ENCODE peak calls at places on chromosome 16, in six cellular contexts. H is CD8-positive, alpha-beta T cell; G is stimulated activated CD4-positive, alpha-beta T cell treated with anti-CD3 and anti-CD28 coated beads, Interleukin-4, amount 100 ng/mL, for 4 hours; K is stimulated activated naive CD8-positive, alpha-beta T cell treated with anti-CD3 and anti-CD28 coated beads, Interleukin-15, amount 100 ng/mL, for 72 hours; Z is HCEC 1CT; U is RWPE1. A is an unnamed sample.

GRCh38 chr16:48574148-48574547 is 35.8 kb downstream of the N4BP1 start:
- DNase-seq in H (no peak), G (no peak), K (no peak), Z (no peak), U (no peak), A (no peak)

GRCh38 chr16:64428463-64428862 is 693.4 kb downstream of the CDH11 start:
- DNase-seq in H (no peak), G (no peak), K (no peak), Z (peak), U (peak), A (no peak)

GRCh38 chr16:53600076-53600475 is 97.1 kb upstream of the AKTIP start:
- DNase-seq in H (no peak), G (no peak), K (no peak), Z (no peak), U (no peak), A (no peak)

GRCh38 chr16:72033437-72033836 is 20.9 kb upstream of the HP start:
- DNase-seq in H (no peak), G (no peak), K (no peak), Z (no peak), U (no peak), A (no peak)

GRCh38 chr16:35391328-35391727 is 1931.9 kb downstream of the TP53TG3F start:
- DNase-seq in H (no peak), G (no peak), K (peak), Z (no peak), U (no peak), A (peak)

GRCh38 chr16:6636457-6636856 is 696.2 kb upstream of the RBFOX1 start:
- DNase-seq in H (no peak), G (no peak), K (no peak), Z (no peak), U (no peak), A (no peak)

GRCh38 chr16:719815-720506 is 985 bp upstream of the ANTKMT start:
- DNase-seq in H (peak), G (no peak), K (no peak), Z (no peak), U (no peak), A (no peak)

GRCh38 chr16:3358884-3359283 is 3.2 kb downstream of the OR2C1 start:
- DNase-seq in H (no peak), G (no peak), K (no peak), Z (no peak), U (no peak), A (no peak)

GRCh38 chr16:47110939-47111338 is 32.8 kb downstream of the NETO2 start:
- DNase-seq in H (no peak), G (no peak), K (no peak), Z (peak), U (no peak), A (no peak)

GRCh38 chr16:64615647-64616280 is 506.1 kb downstream of the CDH11 start:
- DNase-seq in H (no peak), G (no peak), K (no peak), Z (no peak), U (no peak), A (no peak)

GRCh38 chr16:19595043-19595767 is 39.7 kb downstream of the VPS35L start:
- DNase-seq in H (no peak), G (no peak), K (no peak), Z (peak), U (peak), A (no peak)

GRCh38 chr16:50160495-50161164 is 7.5 kb downstream of the TENT4B start:
- DNase-seq in H (no peak), G (no peak), K (no peak), Z (peak), U (no peak), A (no peak)

GRCh38 chr16:85983606-85984005 is 84.6 kb downstream of the IRF8 start:
- DNase-seq in H (no peak), G (no peak), K (no peak), Z (no peak), U (no peak), A (no peak)

GRCh38 chr16:47358816-47359215 is 102.0 kb downstream of the ITFG1 start:
- DNase-seq in H (no peak), G (no peak), K (no peak), Z (peak), U (peak), A (peak)

GRCh38 chr16:1535391-1536291 is 2.2 kb downstream of the TMEM204 start:
- DNase-seq in H (peak), G (no peak), K (no peak), Z (no peak), U (no peak), A (no peak)

GRCh38 chr16:68782198-68783174 is 45.4 kb downstream of the CDH1 start:
- DNase-seq in H (no peak), G (no peak), K (no peak), Z (no peak), U (no peak), A (no peak)

GRCh38 chr16:68733570-68733969 is 3.5 kb upstream of the CDH1 start:
- DNase-seq in H (no peak), G (no peak), K (no peak), Z (no peak), U (no peak), A (no peak)

GRCh38 chr16:88461291-88462269 is 8.5 kb downstream of the ZFPM1 start:
- DNase-seq in H (no peak), G (no peak), K (no peak), Z (no peak), U (no peak), A (no peak)

GRCh38 chr16:54239441-54239840 is 47.1 kb downstream of the IRX3 start:
- DNase-seq in H (no peak), G (no peak), K (no peak), Z (no peak), U (no peak), A (no peak)

GRCh38 chr16:82043680-82044584 is 8.9 kb downstream of the HSD17B2 start:
- DNase-seq in H (no peak), G (no peak), K (no peak), Z (peak), U (peak), A (no peak)

GRCh38 chr16:80899804-80900592 is 95.6 kb upstream of the CDYL2 start:
- DNase-seq in H (no peak), G (no peak), K (no peak), Z (peak), U (no peak), A (no peak)

GRCh38 chr16:64864232-64864803 is 257.5 kb downstream of the CDH11 start:
- DNase-seq in H (no peak), G (no peak), K (no peak), Z (peak), U (peak), A (no peak)

GRCh38 chr16:87236516-87237115 is 80.6 kb downstream of the C16orf95 start:
- DNase-seq in H (no peak), G (no peak), K (no peak), Z (no peak), U (no peak), A (no peak)

GRCh38 chr16:53156516-53156915 is 101.7 kb downstream of the CHD9 start:
- DNase-seq in H (no peak), G (no peak), K (no peak), Z (no peak), U (no peak), A (no peak)

GRCh38 chr16:10879681-10880589 is 2.9 kb downstream of the CIITA start:
- DNase-seq in H (no peak), G (no peak), K (no peak), Z (no peak), U (no peak), A (no peak)

GRCh38 chr16:54056921-54057320 is 229.7 kb downstream of the IRX3 start:
- DNase-seq in H (no peak), G (no peak), K (no peak), Z (no peak), U (no peak), A (no peak)

GRCh38 chr16:72832640-72833039 is 215.3 kb downstream of the ZFHX3 start:
- DNase-seq in H (peak), G (peak), K (peak), Z (peak), U (peak), A (no peak)

GRCh38 chr16:68715471-68715870 is 21.6 kb upstream of the CDH1 start:
- DNase-seq in H (no peak), G (no peak), K (no peak), Z (no peak), U (no peak), A (no peak)

GRCh38 chr16:28293589-28293935 is 1.2 kb downstream of the SBK1 start:
- DNase-seq in H (no peak), G (no peak), K (no peak), Z (no peak), U (no peak), A (no peak)

GRCh38 chr16:68724797-68725196 is 12.3 kb upstream of the CDH1 start:
- DNase-seq in H (no peak), G (no peak), K (no peak), Z (no peak), U (no peak), A (no peak)

GRCh38 chr16:57775661-57776469 is 26.4 kb downstream of the KIFC3 start:
- DNase-seq in H (no peak), G (no peak), K (no peak), Z (no peak), U (no peak), A (no peak)

GRCh38 chr16:84484579-84485254 is 19.7 kb downstream of the MEAK7 start:
- DNase-seq in H (no peak), G (no peak), K (no peak), Z (no peak), U (no peak), A (peak)

GRCh38 chr16:2964416-2965223 is 545 bp downstream of the KREMEN2 start:
- DNase-seq in H (peak), G (peak), K (peak), Z (no peak), U (peak), A (peak)